ENCODE peak calls at places on chromosome 21, in seven cellular contexts. M is ovary, K is transverse colon, J is stomach, X is A549, D is suprapubic skin, F is upper lobe of left lung. O is an unnamed sample.

GRCh38 chr21:15138475-15138874 is 73.7 kb upstream of the NRIP1 start:
- DNase-seq in M (peak), K (peak), X (no peak), D (no peak), F (no peak), J (peak), O (no peak)

GRCh38 chr21:44778499-44778911 is 23.1 kb downstream of the UBE2G2 start:
- DNase-seq in J (no peak), D (no peak), M (no peak), K (no peak), X (no peak), F (no peak), O (no peak)

GRCh38 chr21:20276954-20277353 is 721.3 kb upstream of the NCAM2 start:
- DNase-seq in D (no peak), K (no peak), F (no peak), J (no peak), X (no peak), M (no peak), O (no peak)

GRCh38 chr21:14541840-14542495 is 4.1 kb downstream of the SAMSN1 start:
- DNase-seq in F (no peak), J (no peak), K (no peak), X (no peak), D (no peak), M (no peak), O (no peak)

GRCh38 chr21:41045534-41046268 is 122.3 kb upstream of the BACE2 start:
- DNase-seq in F (peak), D (no peak), J (peak), M (no peak), K (no peak), X (no peak), O (peak)

GRCh38 chr21:14321042-14321441 is 61.9 kb downstream of the HSPA13 start:
- DNase-seq in X (no peak), F (no peak), D (no peak), M (no peak), J (no peak), K (no peak), O (no peak)

GRCh38 chr21:14545906-14546480 is at the start of gene SAMSN1:
- DNase-seq in F (peak), X (no peak), D (no peak), K (peak), M (no peak), J (peak), O (no peak)

GRCh38 chr21:41166947-41167346 is 1.0 kb upstream of the BACE2 start:
- DNase-seq in M (peak), F (no peak), J (no peak), X (no peak), K (no peak), D (no peak), O (no peak)

GRCh38 chr21:27570306-27570868 is 603.5 kb upstream of the ADAMTS5 start:
- DNase-seq in X (no peak), J (peak), D (no peak), M (peak), K (peak), F (no peak), O (peak)

GRCh38 chr21:41186763-41187536 is 19.0 kb downstream of the BACE2 start:
- DNase-seq in F (no peak), M (no peak), X (no peak), D (no peak), J (no peak), K (no peak), O (no peak)

GRCh38 chr21:29002442-29003144 is 9.9 kb upstream of the LTN1 start:
- DNase-seq in K (peak), J (peak), X (peak), D (peak), F (peak), M (peak), O (peak)
- TF ChIP-seq EP300 in K (no peak), J (no peak), X (no peak), D (no peak), F (no peak), M (no peak), O (no peak)

GRCh38 chr21:32020551-32020950 is 147.7 kb downstream of the HUNK start:
- DNase-seq in F (no peak), X (no peak), K (no peak), J (no peak), D (no peak), M (no peak), O (no peak)
- TF ChIP-seq EP300 in F (no peak), X (no peak), K (no peak), J (no peak), D (no peak), M (no peak), O (no peak)

GRCh38 chr21:32278518-32279376 is at the start of gene MIS18A:
- DNase-seq in X (peak), F (peak), D (peak), M (peak), K (peak), J (peak), O (peak)
- TF ChIP-seq EP300 in X (no peak), F (no peak), D (no peak), M (no peak), K (no peak), J (no peak), O (no peak)

GRCh38 chr21:42657676-42658319 is 4.4 kb downstream of the PDE9A start:
- DNase-seq in M (no peak), D (no peak), K (no peak), J (no peak), F (no peak), X (no peak), O (no peak)

GRCh38 chr21:42656872-42657271 is 3.5 kb downstream of the PDE9A start:
- DNase-seq in K (no peak), M (no peak), J (no peak), X (no peak), F (no peak), D (no peak), O (no peak)

GRCh38 chr21:42654179-42654912 is 925 bp downstream of the PDE9A start:
- DNase-seq in X (peak), K (no peak), M (no peak), F (peak), D (no peak), J (no peak), O (no peak)

GRCh38 chr21:42654913-42655796 is 1.7 kb downstream of the PDE9A start:
- DNase-seq in K (peak), M (no peak), F (no peak), D (no peak), J (no peak), X (no peak), O (no peak)

GRCh38 chr21:42655797-42656770 is 2.7 kb downstream of the PDE9A start:
- DNase-seq in J (no peak), K (peak), F (no peak), M (no peak), X (no peak), D (no peak), O (no peak)
- TF ChIP-seq EP300 in J (no peak), K (no peak), F (no peak), M (no peak), X (no peak), D (no peak), O (no peak)

GRCh38 chr21:38654580-38654979 is 151.1 kb upstream of the ETS2 start:
- DNase-seq in K (no peak), X (no peak), M (no peak), D (no peak), F (no peak), J (no peak), O (no peak)
- TF ChIP-seq EP300 in K (no peak), X (no peak), M (no peak), D (no peak), F (no peak), J (no peak), O (no peak)

GRCh38 chr21:37153935-37154350 is 80.9 kb downstream of the TTC3 start:
- DNase-seq in X (no peak), J (peak), F (peak), K (peak), M (peak), D (no peak), O (no peak)
- TF ChIP-seq EP300 in X (no peak), J (no peak), F (no peak), K (no peak), M (no peak), D (no peak), O (no peak)

DNA sequence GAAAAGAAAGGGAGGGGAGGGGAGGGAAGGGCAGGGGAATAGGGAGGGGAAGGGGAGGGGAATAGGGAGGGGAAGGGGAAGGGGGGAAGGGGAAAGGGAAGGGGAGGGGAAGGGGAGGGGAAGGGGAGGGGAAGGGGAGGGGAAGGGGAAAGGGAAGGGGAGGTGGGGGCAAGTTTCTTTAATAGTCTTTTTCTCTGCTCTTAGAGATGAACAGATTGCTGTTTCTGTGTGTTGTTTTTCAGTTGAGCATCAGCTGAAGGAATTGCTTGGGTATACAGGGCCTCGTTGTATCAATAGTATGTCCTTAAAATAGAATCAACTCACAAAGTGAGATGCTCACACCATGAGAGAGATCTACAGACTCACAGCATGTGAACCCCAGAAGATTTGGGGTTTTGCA is 44.8 kb upstream of the SOD1 start:
- DNase-seq in F (no peak), X (no peak), J (no peak), K (no peak), D (no peak), M (no peak), O (no peak)
- TF ChIP-seq EP300 in F (no peak), X (no peak), J (no peak), K (no peak), D (no peak), M (no peak), O (no peak)

DNA sequence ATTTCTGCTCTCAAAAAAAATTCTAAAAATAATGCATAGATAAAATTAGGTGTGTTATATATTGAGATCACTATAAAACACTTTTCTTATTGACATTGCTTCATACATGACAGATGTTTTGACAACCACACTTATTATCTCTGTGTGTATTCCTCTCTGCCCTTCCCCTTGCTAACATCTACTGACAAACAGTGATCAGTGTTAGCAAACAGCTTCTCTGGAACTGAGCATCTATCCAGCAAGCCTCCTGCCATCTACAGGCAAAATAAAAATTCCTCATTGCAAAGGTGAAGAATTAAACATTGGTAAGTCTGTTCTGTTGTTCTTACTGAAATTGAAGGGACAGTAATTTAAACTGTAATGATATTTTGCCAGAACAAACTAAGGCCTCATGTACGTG is 2153.9 kb downstream of the NCAM2 start:
- DNase-seq in F (no peak), M (no peak), D (no peak), X (no peak), K (no peak), J (no peak), O (no peak)
- TF ChIP-seq EP300 in F (no peak), M (no peak), D (no peak), X (no peak), K (no peak), J (no peak), O (no peak)

O was measured in esophagus muscularis mucosa.